ENCODE peak calls at places on chromosome 22, in five cellular contexts. One of them, this sample, is unnamed.

GRCh38 chr22:46976130-46976529 is 213.7 kb downstream of the TBC1D22A start:
- DNase-seq in hepatocyte: no peak
- DNase-seq in tibial nerve: no peak
- DNase-seq in colonic mucosa: no peak
- DNase-seq in prostate gland: no peak
- DNase-seq in this sample: no peak

GRCh38 chr22:47618611-47619010 is 856.2 kb downstream of the TBC1D22A start:
- DNase-seq in hepatocyte: no peak
- DNase-seq in tibial nerve: no peak
- DNase-seq in colonic mucosa: no peak
- DNase-seq in prostate gland: no peak
- DNase-seq in this sample: no peak

GRCh38 chr22:25085930-25086901 is 113.4 kb upstream of the CRYBB3 start:
- DNase-seq in hepatocyte: peak; percentile 66
- DNase-seq in tibial nerve: peak; percentile 31
- DNase-seq in colonic mucosa: no peak
- DNase-seq in prostate gland: no peak
- DNase-seq in this sample: no peak

GRCh38 chr22:49203091-49203862 is 624.4 kb downstream of the BRD1 start:
- DNase-seq in hepatocyte: no peak
- DNase-seq in tibial nerve: no peak
- DNase-seq in colonic mucosa: no peak
- DNase-seq in prostate gland: no peak
- DNase-seq in this sample: peak; percentile 0

GRCh38 chr22:48702573-48703264 is 1125.0 kb downstream of the BRD1 start:
- DNase-seq in hepatocyte: peak; percentile 48
- DNase-seq in tibial nerve: peak; percentile 34
- DNase-seq in colonic mucosa: no peak
- DNase-seq in prostate gland: no peak
- DNase-seq in this sample: no peak

GRCh38 chr22:30280495-30280894 is 8.8 kb downstream of the CASTOR1 start:
- DNase-seq in hepatocyte: no peak
- DNase-seq in tibial nerve: no peak
- DNase-seq in colonic mucosa: no peak
- DNase-seq in prostate gland: no peak
- DNase-seq in this sample: no peak

GRCh38 chr22:30332551-30332950 is 5.8 kb upstream of the TBC1D10A start:
- DNase-seq in hepatocyte: no peak
- DNase-seq in tibial nerve: no peak
- DNase-seq in colonic mucosa: no peak
- DNase-seq in prostate gland: no peak
- DNase-seq in this sample: no peak

GRCh38 chr22:48649031-48649430 is 1178.6 kb downstream of the BRD1 start:
- DNase-seq in hepatocyte: no peak
- DNase-seq in tibial nerve: no peak
- DNase-seq in colonic mucosa: no peak
- DNase-seq in prostate gland: no peak
- DNase-seq in this sample: no peak

GRCh38 chr22:21778705-21779363 is 43.2 kb upstream of the YPEL1 start:
- DNase-seq in hepatocyte: no peak
- DNase-seq in tibial nerve: no peak
- DNase-seq in colonic mucosa: no peak
- DNase-seq in prostate gland: no peak
- DNase-seq in this sample: no peak

GRCh38 chr22:44673406-44673805 is 28.6 kb upstream of the PRR5 start:
- DNase-seq in hepatocyte: no peak
- DNase-seq in tibial nerve: no peak
- DNase-seq in colonic mucosa: no peak
- DNase-seq in prostate gland: no peak
- DNase-seq in this sample: no peak

GRCh38 chr22:45804986-45805325 is 133.3 kb downstream of the ATXN10 start:
- DNase-seq in hepatocyte: no peak
- DNase-seq in tibial nerve: no peak
- DNase-seq in colonic mucosa: no peak
- DNase-seq in prostate gland: no peak
- DNase-seq in this sample: no peak
- TF ChIP-seq CTCF in hepatocyte: no peak
- TF ChIP-seq CTCF in tibial nerve: no peak
- TF ChIP-seq CTCF in colonic mucosa: no peak
- TF ChIP-seq CTCF in prostate gland: no peak
- TF ChIP-seq CTCF in this sample: no peak

GRCh38 chr22:50477923-50478322 is 3.1 kb upstream of the SBF1 start:
- DNase-seq in hepatocyte: no peak
- DNase-seq in tibial nerve: no peak
- DNase-seq in colonic mucosa: no peak
- DNase-seq in prostate gland: no peak
- DNase-seq in this sample: no peak

GRCh38 chr22:50473855-50474671 is 772 bp downstream of the SBF1 start:
- DNase-seq in hepatocyte: peak; percentile 75
- DNase-seq in tibial nerve: no peak
- DNase-seq in colonic mucosa: peak; percentile 47
- DNase-seq in prostate gland: no peak
- DNase-seq in this sample: no peak

GRCh38 chr22:50474711-50475651 is at the start of gene SBF1:
- DNase-seq in hepatocyte: peak; percentile 97
- DNase-seq in tibial nerve: peak; percentile 83
- DNase-seq in colonic mucosa: peak; percentile 91
- DNase-seq in prostate gland: peak; percentile 91
- DNase-seq in this sample: peak; percentile 92

GRCh38 chr22:50476819-50477344 is 2.0 kb upstream of the SBF1 start:
- DNase-seq in hepatocyte: no peak
- DNase-seq in tibial nerve: no peak
- DNase-seq in colonic mucosa: no peak
- DNase-seq in prostate gland: no peak
- DNase-seq in this sample: no peak

GRCh38 chr22:50475652-50476002 is 792 bp upstream of the SBF1 start:
- DNase-seq in hepatocyte: no peak
- DNase-seq in tibial nerve: no peak
- DNase-seq in colonic mucosa: no peak
- DNase-seq in prostate gland: no peak
- DNase-seq in this sample: no peak
- H3K27ac ChIP-seq in hepatocyte: no peak overlapping the region
- H3K27ac ChIP-seq in tibial nerve: no peak overlapping the region
- H3K27ac ChIP-seq in colonic mucosa: no peak overlapping the region
- H3K27ac ChIP-seq in prostate gland: peak overlapping the region; percentile 77
- H3K27ac ChIP-seq in this sample: peak overlapping the region; percentile 81

DNA sequence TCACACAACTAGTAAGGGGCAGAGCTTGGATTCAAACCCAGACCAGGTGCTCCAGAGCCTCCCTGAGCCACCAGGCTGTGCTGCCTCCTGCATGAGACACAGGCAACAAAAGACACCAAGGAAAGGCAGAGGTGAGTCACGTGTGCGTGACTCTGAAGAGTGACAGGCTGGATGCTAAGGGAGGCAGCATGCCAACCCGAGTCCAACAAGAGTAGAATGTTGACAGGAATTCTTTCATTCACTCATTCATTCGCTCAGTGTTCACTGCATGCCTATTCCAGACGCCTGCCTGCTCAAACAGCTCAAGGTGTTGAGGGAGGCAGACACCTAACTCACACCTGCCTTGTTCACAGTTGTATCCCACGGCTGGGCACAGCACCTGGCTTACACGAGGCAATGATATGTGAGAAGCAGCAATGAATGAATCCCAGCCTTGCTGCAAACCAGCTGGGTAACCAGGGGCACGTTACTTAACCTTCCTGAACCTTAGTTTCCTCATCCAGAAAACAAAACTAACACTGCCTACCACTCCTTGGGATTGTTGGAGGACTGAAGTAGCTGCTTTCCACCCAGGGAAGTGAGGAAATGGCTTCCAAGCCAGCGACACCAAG is 73.8 kb upstream of the ARFGAP3 start:
- DNase-seq in hepatocyte: no peak
- DNase-seq in tibial nerve: no peak
- DNase-seq in colonic mucosa: no peak
- DNase-seq in prostate gland: no peak
- DNase-seq in this sample: no peak
- TF ChIP-seq CTCF in hepatocyte: no peak
- TF ChIP-seq CTCF in tibial nerve: no peak
- TF ChIP-seq CTCF in colonic mucosa: no peak
- TF ChIP-seq CTCF in prostate gland: no peak
- TF ChIP-seq CTCF in this sample: no peak

GRCh38 chr22:37546436-37547248 is 13.6 kb upstream of the CDC42EP1 start:
- DNase-seq in hepatocyte: no peak
- DNase-seq in tibial nerve: no peak
- DNase-seq in colonic mucosa: peak; percentile 57
- DNase-seq in prostate gland: peak; percentile 26
- DNase-seq in this sample: no peak

GRCh38 chr22:37544955-37545702 is 15.2 kb upstream of the CDC42EP1 start:
- DNase-seq in hepatocyte: peak; percentile 86
- DNase-seq in tibial nerve: peak; percentile 71
- DNase-seq in colonic mucosa: peak; percentile 94
- DNase-seq in prostate gland: no peak
- DNase-seq in this sample: peak; percentile 73

GRCh38 chr22:37545703-37546435 is 14.4 kb upstream of the CDC42EP1 start:
- DNase-seq in hepatocyte: peak; percentile 96
- DNase-seq in tibial nerve: peak; percentile 84
- DNase-seq in colonic mucosa: peak; percentile 95
- DNase-seq in prostate gland: peak; percentile 62
- DNase-seq in this sample: no peak

GRCh38 chr22:37538590-37539357 is 19.6 kb upstream of the CARD10 start:
- DNase-seq in hepatocyte: peak; percentile 96
- DNase-seq in tibial nerve: peak; percentile 89
- DNase-seq in colonic mucosa: peak; percentile 96
- DNase-seq in prostate gland: peak; percentile 89
- DNase-seq in this sample: peak; percentile 95

DNA sequence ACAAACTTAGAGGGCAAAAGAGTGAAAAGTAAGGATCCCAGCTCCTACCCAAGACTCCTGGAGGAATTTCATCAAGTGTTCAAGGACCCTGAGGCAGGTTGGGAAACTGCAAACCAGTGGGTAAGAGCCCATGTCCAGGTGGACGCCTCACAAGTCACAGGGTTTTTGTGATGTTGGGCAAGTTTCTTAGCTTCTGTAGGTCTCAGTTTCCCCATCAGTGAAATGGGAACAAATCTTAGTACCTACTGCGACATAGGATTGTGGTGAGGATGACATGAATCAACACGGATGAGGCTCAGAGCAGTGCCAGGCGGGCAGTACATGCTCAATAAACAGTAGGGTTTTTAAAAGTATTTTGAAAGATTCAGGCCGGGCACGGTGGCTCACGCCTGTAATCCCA is 17.3 kb upstream of the CDC42EP1 start:
- DNase-seq in hepatocyte: no peak
- DNase-seq in tibial nerve: no peak
- DNase-seq in colonic mucosa: no peak
- DNase-seq in prostate gland: no peak
- DNase-seq in this sample: no peak
- H3K27ac ChIP-seq in hepatocyte: no peak overlapping the region
- H3K27ac ChIP-seq in tibial nerve: no peak overlapping the region
- H3K27ac ChIP-seq in colonic mucosa: no peak overlapping the region
- H3K27ac ChIP-seq in prostate gland: no peak overlapping the region
- H3K27ac ChIP-seq in this sample: no peak overlapping the region

GRCh38 chr22:36405671-36406070 is 17.9 kb upstream of the MYH9 start:
- DNase-seq in hepatocyte: no peak
- DNase-seq in tibial nerve: no peak
- DNase-seq in colonic mucosa: no peak
- DNase-seq in prostate gland: no peak
- DNase-seq in this sample: no peak
- TF ChIP-seq CTCF in hepatocyte: no peak
- TF ChIP-seq CTCF in tibial nerve: no peak
- TF ChIP-seq CTCF in colonic mucosa: no peak
- TF ChIP-seq CTCF in prostate gland: no peak
- TF ChIP-seq CTCF in this sample: no peak

GRCh38 chr22:38881997-38882396 is 10.0 kb upstream of the CBX6 start:
- DNase-seq in hepatocyte: no peak
- DNase-seq in tibial nerve: no peak
- DNase-seq in colonic mucosa: no peak
- DNase-seq in prostate gland: no peak
- DNase-seq in this sample: no peak
- H3K27ac ChIP-seq in hepatocyte: peak overlapping the region; percentile 28
- H3K27ac ChIP-seq in tibial nerve: no peak overlapping the region
- H3K27ac ChIP-seq in colonic mucosa: peak overlapping the region; percentile 53
- H3K27ac ChIP-seq in prostate gland: peak overlapping the region; percentile 63
- H3K27ac ChIP-seq in this sample: no peak overlapping the region

DNA sequence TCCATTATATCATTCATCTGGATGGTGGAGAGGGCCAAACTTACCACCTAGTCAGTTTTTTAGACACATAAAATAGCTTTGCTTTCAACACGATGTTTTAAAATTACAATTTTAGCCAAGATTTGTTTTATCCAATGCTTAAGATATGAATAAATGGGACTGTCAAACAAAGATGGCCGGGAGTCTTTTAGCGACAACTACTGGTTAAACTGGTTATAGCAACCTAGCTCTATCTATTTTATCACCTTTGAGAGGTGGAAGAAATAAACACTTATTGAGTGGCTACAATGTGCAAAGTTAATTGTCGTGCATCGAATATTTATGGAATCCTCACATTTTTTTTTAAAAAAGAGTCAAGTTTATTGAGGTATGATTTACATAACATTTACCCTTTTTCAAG is 279.8 kb downstream of the MIAT start:
- DNase-seq in hepatocyte: no peak
- DNase-seq in tibial nerve: no peak
- DNase-seq in colonic mucosa: no peak
- DNase-seq in prostate gland: no peak
- DNase-seq in this sample: no peak
- TF ChIP-seq CTCF in hepatocyte: no peak
- TF ChIP-seq CTCF in tibial nerve: no peak
- TF ChIP-seq CTCF in colonic mucosa: no peak
- TF ChIP-seq CTCF in prostate gland: no peak
- TF ChIP-seq CTCF in this sample: no peak

GRCh38 chr22:23108324-23109078 is 33.3 kb downstream of the RSPH14 start:
- DNase-seq in hepatocyte: no peak
- DNase-seq in tibial nerve: no peak
- DNase-seq in colonic mucosa: no peak
- DNase-seq in prostate gland: no peak
- DNase-seq in this sample: no peak
- H3K27ac ChIP-seq in hepatocyte: no peak overlapping the region
- H3K27ac ChIP-seq in tibial nerve: no peak overlapping the region
- H3K27ac ChIP-seq in colonic mucosa: no peak overlapping the region
- H3K27ac ChIP-seq in prostate gland: no peak overlapping the region
- H3K27ac ChIP-seq in this sample: peak overlapping the region; percentile 92

GRCh38 chr22:42401562-42402334 is 30.5 kb downstream of the NFAM1 start:
- DNase-seq in hepatocyte: no peak
- DNase-seq in tibial nerve: no peak
- DNase-seq in colonic mucosa: no peak
- DNase-seq in prostate gland: no peak
- DNase-seq in this sample: no peak

GRCh38 chr22:42400811-42401547 is 31.2 kb downstream of the NFAM1 start:
- DNase-seq in hepatocyte: no peak
- DNase-seq in tibial nerve: no peak
- DNase-seq in colonic mucosa: no peak
- DNase-seq in prostate gland: no peak
- DNase-seq in this sample: no peak

GRCh38 chr22:42399315-42400271 is 32.6 kb downstream of the NFAM1 start:
- DNase-seq in hepatocyte: peak; percentile 58
- DNase-seq in tibial nerve: peak; percentile 17
- DNase-seq in colonic mucosa: peak; percentile 36
- DNase-seq in prostate gland: no peak
- DNase-seq in this sample: peak; percentile 98

GRCh38 chr22:42397332-42398246 is 34.6 kb downstream of the NFAM1 start:
- DNase-seq in hepatocyte: no peak
- DNase-seq in tibial nerve: peak; percentile 51
- DNase-seq in colonic mucosa: no peak
- DNase-seq in prostate gland: no peak
- DNase-seq in this sample: no peak

GRCh38 chr22:42396621-42397331 is 35.4 kb downstream of the NFAM1 start:
- DNase-seq in hepatocyte: no peak
- DNase-seq in tibial nerve: peak; percentile 43
- DNase-seq in colonic mucosa: no peak
- DNase-seq in prostate gland: no peak
- DNase-seq in this sample: no peak
- TF ChIP-seq CTCF in hepatocyte: no peak
- TF ChIP-seq CTCF in tibial nerve: no peak
- TF ChIP-seq CTCF in colonic mucosa: no peak
- TF ChIP-seq CTCF in prostate gland: no peak
- TF ChIP-seq CTCF in this sample: no peak